ENCODE peak calls at places on chromosome 19, in seven cellular contexts. M is A549, K is breast epithelium, D is HCT116, J is uterus, B is stomach, O is upper lobe of left lung. T is an unnamed sample. For H3K4me1, the result is how much of the 10 kb centered on the place peaks cover.

GRCh38 chr19:13022111-13022858 is 27.0 kb downstream of the NFIX start:
- DNase-seq in B (no peak), M (no peak), K (no peak), J (peak), D (no peak), O (peak), T (peak)

GRCh38 chr19:1647664-1648155 is 4.7 kb downstream of the TCF3 start:
- DNase-seq in B (no peak), K (no peak), J (no peak), M (no peak), D (no peak), O (no peak), T (no peak)

GRCh38 chr19:21022996-21023395 is 2.5 kb downstream of the ZNF430 start:
- DNase-seq in D (peak), B (no peak), O (no peak), J (no peak), K (no peak), M (no peak), T (no peak)

GRCh38 chr19:2271516-2272103 is 10.4 kb downstream of the PEAK3 start:
- DNase-seq in K (no peak), D (no peak), B (no peak), O (peak), J (peak), M (no peak), T (peak)

GRCh38 chr19:38634757-38635482 is 12.5 kb upstream of the ACTN4 start:
- DNase-seq in K (peak), D (no peak), M (peak), B (peak), J (peak), O (no peak), T (no peak)

GRCh38 chr19:3537101-3537437 is 1.9 kb upstream of the TEKTIP1 start:
- DNase-seq in K (no peak), J (no peak), B (no peak), M (no peak), D (no peak), O (peak), T (no peak)

GRCh38 chr19:46715620-46716012 is 1.3 kb downstream of the PRKD2 start:
- DNase-seq in M (no peak), K (no peak), J (no peak), O (no peak), B (no peak), D (no peak), T (no peak)

GRCh38 chr19:6464070-6464873 is at the start of gene CRB3:
- DNase-seq in O (peak), M (peak), B (peak), D (peak), K (peak), J (no peak), T (no peak)

GRCh38 chr19:6779204-6779603 is 6.7 kb downstream of the VAV1 start:
- DNase-seq in B (no peak), M (no peak), O (no peak), K (no peak), D (no peak), J (no peak), T (no peak)

GRCh38 chr19:38073806-38074685 is 150.0 kb downstream of the DPF1 start:
- DNase-seq in O (no peak), K (no peak), B (no peak), M (no peak), D (no peak), J (no peak), T (no peak)

GRCh38 chr19:50723069-50723468 is at the start of gene CLEC11A:
- DNase-seq in B (no peak), D (no peak), K (no peak), O (peak), M (no peak), J (peak), T (no peak)

GRCh38 chr19:57815247-57816075 is 748 bp upstream of the ZNF552 start:
- DNase-seq in B (peak), M (no peak), K (no peak), D (no peak), J (no peak), O (no peak), T (no peak)

GRCh38 chr19:43755256-43755801 is 567 bp upstream of the SMG9 start:
- DNase-seq in M (peak), D (no peak), K (peak), O (peak), B (peak), J (peak), T (peak)

GRCh38 chr19:42176649-42176989 is 40.9 kb downstream of the DEDD2 start:
- DNase-seq in O (peak), M (peak), B (peak), K (no peak), D (no peak), J (no peak), T (no peak)

GRCh38 chr19:19566306-19566705 is 28.2 kb downstream of the CILP2 start:
- DNase-seq in O (no peak), M (no peak), B (no peak), J (no peak), D (no peak), K (no peak), T (no peak)

GRCh38 chr19:19563348-19563848 is 25.3 kb downstream of the CILP2 start:
- DNase-seq in K (no peak), O (no peak), M (no peak), J (no peak), D (no peak), B (no peak), T (no peak)

GRCh38 chr19:19559942-19560341 is 21.9 kb downstream of the CILP2 start:
- DNase-seq in D (no peak), J (no peak), B (no peak), M (no peak), K (no peak), O (no peak), T (no peak)

GRCh38 chr19:19561946-19562664 is 24.0 kb downstream of the CILP2 start:
- DNase-seq in J (no peak), O (no peak), M (no peak), B (no peak), K (no peak), D (no peak), T (no peak)

GRCh38 chr19:19562665-19563347 is 24.7 kb downstream of the CILP2 start:
- DNase-seq in J (no peak), K (no peak), O (no peak), M (no peak), D (no peak), B (no peak), T (no peak)
- TF ChIP-seq CTCF in J (no peak), K (no peak), O (no peak), M (no peak), D (no peak), B (no peak), T (no peak)

GRCh38 chr19:45641274-45642105 is 2.3 kb upstream of the EML2 start:
- DNase-seq in J (peak), M (peak), D (peak), B (peak), K (peak), O (no peak), T (peak)
- TF ChIP-seq POLR2A in J (no peak), M (no peak), D (peak), B (no peak), K (no peak), O (no peak), T (no peak)

GRCh38 chr19:15249560-15249874 is 17.3 kb upstream of the EPHX3 start:
- DNase-seq in J (no peak), B (no peak), D (no peak), O (no peak), K (no peak), M (no peak), T (no peak)

GRCh38 chr19:15246198-15246481 is 13.9 kb upstream of the EPHX3 start:
- DNase-seq in O (no peak), D (no peak), B (no peak), M (no peak), K (no peak), J (no peak), T (no peak)

GRCh38 chr19:15247107-15248014 is 15.1 kb upstream of the EPHX3 start:
- DNase-seq in J (no peak), B (no peak), D (no peak), O (no peak), K (no peak), M (no peak), T (no peak)

GRCh38 chr19:15248648-15249559 is 16.7 kb upstream of the EPHX3 start:
- DNase-seq in O (peak), D (no peak), M (peak), B (peak), J (peak), K (no peak), T (peak)

DNA sequence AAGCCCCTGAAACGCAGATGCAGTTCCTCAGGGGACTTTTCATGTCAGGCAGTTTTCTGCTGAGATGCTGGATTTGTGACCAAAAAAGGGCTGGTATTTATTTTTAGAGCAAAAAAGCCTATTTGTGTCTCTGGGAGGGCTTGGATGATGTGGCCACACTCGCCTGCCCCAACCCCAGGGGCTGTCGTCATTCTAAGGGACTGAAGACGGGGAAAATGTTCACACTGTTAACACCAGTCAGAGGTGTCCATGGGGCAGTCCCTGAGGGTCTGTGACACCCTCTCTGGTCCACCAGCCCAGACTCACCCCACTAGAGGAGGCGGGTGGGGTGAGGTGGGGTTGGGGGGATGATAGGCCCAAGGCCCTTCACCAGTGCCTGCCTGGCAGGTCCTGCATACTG is 15.9 kb upstream of the EPHX3 start:
- DNase-seq in M (no peak), J (peak), D (no peak), B (no peak), O (no peak), K (no peak), T (no peak)
- H3K4me1 ChIP-seq in M (half or more), J (under half), D (under half), B (half or more), O (under half), K (under half), T (half or more)

GRCh38 chr19:4557186-4557970 is 2.1 kb downstream of the SEMA6B start:
- DNase-seq in K (no peak), O (peak), D (no peak), M (no peak), B (no peak), J (no peak), T (no peak)
- TF ChIP-seq CTCF in K (no peak), O (no peak), D (peak), M (no peak), B (no peak), J (no peak), T (no peak)

GRCh38 chr19:17406039-17406886 is 833 bp upstream of the BST2 start:
- DNase-seq in O (no peak), D (no peak), J (no peak), B (no peak), K (no peak), M (no peak), T (no peak)
- TF ChIP-seq POLR2A in O (no peak), D (peak), J (no peak), B (no peak), K (no peak), M (no peak), T (no peak)

DNA sequence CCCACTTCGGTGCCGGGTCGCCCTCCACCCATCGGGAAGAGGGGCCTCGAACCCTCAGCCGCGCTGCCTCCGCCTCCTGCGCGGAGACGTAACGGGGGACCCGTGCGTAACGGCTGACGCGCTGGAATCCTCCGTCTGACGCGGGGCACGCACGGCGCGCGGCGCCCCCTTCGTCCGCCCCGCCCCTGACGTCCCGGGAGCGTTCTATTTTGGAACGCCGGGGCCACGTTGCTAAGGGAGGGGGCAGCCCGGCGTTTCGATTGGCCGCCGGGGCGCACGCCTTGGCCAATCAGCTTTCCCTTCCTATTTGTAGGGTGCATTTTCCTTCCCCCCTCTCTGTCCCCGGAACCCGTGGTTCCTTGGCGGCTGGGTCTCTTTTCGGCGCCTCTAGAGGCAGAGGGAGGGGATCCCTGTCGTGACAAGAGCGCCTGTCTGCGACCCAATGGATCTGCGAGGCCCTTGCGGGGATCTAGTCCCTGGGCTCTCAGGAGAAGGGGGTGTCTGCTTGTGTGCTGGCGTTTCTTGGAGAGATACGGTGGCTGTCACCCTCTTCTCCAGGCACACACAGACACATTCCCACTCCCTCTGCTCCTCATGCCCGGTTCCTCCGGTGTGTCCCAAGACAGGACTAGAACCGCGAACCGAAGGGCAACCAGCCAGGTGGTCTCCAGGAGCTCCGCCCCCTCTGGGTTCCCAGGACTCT is 1.5 kb downstream of the FOSB start:
- DNase-seq in K (peak), M (peak), O (peak), J (peak), D (peak), B (peak), T (peak)
- H3K4me1 ChIP-seq in K (under half), M (under half), O (under half), J (under half), D (under half), B (under half), T (under half)

DNA sequence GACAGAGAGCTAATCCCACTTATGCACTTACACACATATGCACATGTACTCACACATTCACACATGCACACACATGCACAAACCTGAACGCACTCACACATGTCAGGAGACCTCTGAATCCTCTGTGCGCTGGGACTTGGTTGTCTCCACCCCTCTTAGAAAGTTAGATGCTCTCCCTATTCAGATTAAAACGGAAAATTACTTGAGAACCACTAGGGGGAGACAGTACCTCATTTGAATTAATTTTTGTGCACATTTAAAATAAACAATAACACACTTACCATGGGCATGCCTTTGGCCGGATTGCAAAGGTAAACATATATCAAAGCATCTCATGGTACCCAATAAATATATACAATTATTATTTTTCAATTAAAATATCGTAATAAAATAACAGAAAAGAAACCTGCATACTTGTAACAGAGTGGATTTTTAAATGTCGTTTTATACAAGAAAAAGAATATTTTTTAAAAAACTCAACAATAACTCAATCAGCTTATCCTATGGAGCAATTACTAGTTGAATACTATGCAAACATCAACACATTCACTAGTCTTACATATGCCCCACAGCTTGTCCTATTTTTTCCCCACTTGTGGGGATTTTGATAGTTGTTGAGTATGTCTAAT is 9.5 kb upstream of the LILRB4 start:
- DNase-seq in D (peak), K (no peak), M (peak), O (no peak), J (no peak), B (no peak), T (no peak)
- TF ChIP-seq CTCF in D (peak), K (peak), M (peak), O (peak), J (peak), B (no peak), T (no peak)

DNA sequence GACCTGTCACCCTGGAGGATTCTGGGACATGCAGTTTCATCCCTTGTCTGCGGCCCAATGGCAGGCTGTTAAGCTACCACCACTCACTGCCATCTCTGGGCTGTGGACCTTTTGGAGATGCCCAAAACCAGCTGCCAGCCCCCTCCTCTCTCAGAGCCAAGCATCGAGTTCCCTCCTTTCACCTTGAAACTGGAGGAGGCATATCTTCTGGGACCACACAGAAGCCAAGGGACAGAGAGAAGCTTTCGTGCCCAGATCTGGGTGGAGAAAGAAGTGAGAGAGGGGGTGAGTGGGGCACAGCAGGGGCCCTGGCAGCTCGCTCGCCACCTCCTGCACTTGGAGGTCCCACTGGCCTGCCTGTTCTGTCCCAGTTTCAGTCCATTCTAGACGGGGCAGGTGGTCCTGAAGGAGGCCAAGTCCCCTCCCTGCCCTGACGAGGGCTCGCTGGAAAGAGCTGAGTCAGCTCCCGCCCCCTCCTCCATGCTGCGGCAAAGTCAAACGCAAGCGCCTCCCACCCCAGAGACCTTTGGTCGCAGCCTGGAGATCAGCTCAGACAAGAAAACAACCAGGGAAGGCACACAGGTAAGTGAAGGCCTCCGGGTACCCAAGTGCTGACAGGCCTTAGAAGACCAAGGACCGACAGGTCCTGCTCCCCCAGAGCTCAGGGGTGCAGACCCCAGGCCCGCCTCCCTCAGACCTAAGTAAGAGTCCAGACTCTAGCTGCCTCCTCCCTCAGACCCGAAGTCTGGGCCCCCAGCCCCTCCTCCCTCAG is 3.8 kb downstream of the BCAT2 start:
- DNase-seq in K (no peak), O (peak), D (no peak), M (no peak), J (no peak), B (no peak), T (no peak)
- TF ChIP-seq POLR2A in K (no peak), O (no peak), D (no peak), M (no peak), J (no peak), B (no peak), T (no peak)

DNA sequence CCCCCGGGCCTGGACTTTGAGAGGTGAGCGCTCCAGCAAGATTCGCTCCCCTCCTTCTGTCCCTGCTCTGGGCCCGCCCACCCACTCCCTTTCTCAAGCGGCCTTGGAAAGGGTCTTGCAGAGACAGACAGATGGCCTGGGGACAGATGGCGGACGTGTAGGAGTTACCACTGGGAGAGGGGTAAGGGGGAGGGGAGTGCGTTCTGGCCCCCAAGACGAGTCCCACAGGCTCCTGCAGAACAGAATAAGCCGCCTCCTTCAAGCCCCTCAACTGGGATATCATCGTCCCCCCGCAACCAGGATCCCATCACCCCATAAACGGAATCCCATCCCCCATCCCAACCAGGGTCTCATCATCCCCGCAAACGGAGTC is 3.6 kb upstream of the TNFAIP8L1 start:
- DNase-seq in K (no peak), M (no peak), J (no peak), O (no peak), D (no peak), B (no peak), T (no peak)
- H3K4me1 ChIP-seq in K (under half), M (under half), J (under half), O (under half), D (under half), B (under half), T (under half)

T was measured in gastrocnemius medialis.